ENCODE peak calls at places on chromosome 4, in six cellular contexts. W is astrocyte of the hippocampus, L is heart right ventricle, R is cardiac fibroblast, P is NCI-H1105 treated with DMSO at 0.1 percent for 48 hours, V is GOT3. E is an unnamed sample.

GRCh38 chr4:14856927-14857220 is 145.4 kb upstream of the CPEB2 start:
- DNase-seq in V (no peak), L (no peak), R (peak; percentile 5), P (no peak), W (no peak), E (no peak)

GRCh38 chr4:173735055-173735454 is 205.0 kb upstream of the HAND2 start:
- DNase-seq in R (peak; percentile 32), W (no peak), P (no peak), L (no peak), V (no peak), E (no peak)

GRCh38 chr4:48575964-48576363 is 85.9 kb downstream of the ZAR1 start:
- DNase-seq in R (no peak), V (no peak), W (peak; percentile 42), L (no peak), P (no peak), E (no peak)

GRCh38 chr4:138310991-138311390 is 68.8 kb upstream of the SLC7A11 start:
- DNase-seq in W (peak; percentile 88), P (no peak), L (no peak), R (peak; percentile 62), V (no peak), E (peak; percentile 27)

GRCh38 chr4:121696140-121696640 is 590 bp downstream of the ANXA5 start:
- DNase-seq in L (peak; percentile 86), P (peak; percentile 24), V (no peak), R (peak; percentile 87), W (peak; percentile 76), E (peak; percentile 84)

GRCh38 chr4:54819044-54819443 is 161.3 kb downstream of the KIT start:
- DNase-seq in P (no peak), R (no peak), L (no peak), V (no peak), W (no peak), E (no peak)

GRCh38 chr4:71607780-71608673 is 175.9 kb downstream of the GC start:
- DNase-seq in R (peak; percentile 59), P (no peak), W (peak; percentile 79), V (no peak), L (no peak), E (no peak)

GRCh38 chr4:33063238-33063637 is 2343.1 kb downstream of the PCDH7 start:
- DNase-seq in W (peak; percentile 61), L (no peak), V (no peak), P (no peak), R (peak; percentile 83), E (no peak)

GRCh38 chr4:1770791-1771231 is 22.3 kb upstream of the FGFR3 start:
- DNase-seq in V (no peak), P (no peak), R (no peak), L (no peak), W (no peak), E (no peak)

GRCh38 chr4:36763814-36764213 is 480.7 kb upstream of the NWD2 start:
- DNase-seq in V (no peak), R (no peak), P (no peak), L (no peak), W (no peak), E (no peak)

GRCh38 chr4:179941911-179942310 is 2301.3 kb upstream of the TENM3 start:
- DNase-seq in P (no peak), V (no peak), W (no peak), R (no peak), L (no peak), E (no peak)

GRCh38 chr4:106201373-106201772 is 114.6 kb downstream of the TBCK start:
- DNase-seq in L (no peak), P (peak; percentile 35), V (no peak), R (peak; percentile 30), W (peak; percentile 30), E (no peak)

GRCh38 chr4:70240192-70240591 is 2.2 kb upstream of the CSN3 start:
- DNase-seq in W (peak; percentile 34), R (peak; percentile 9), V (no peak), L (no peak), P (no peak), E (no peak)

GRCh38 chr4:7156273-7157139 is 35.8 kb upstream of the SORCS2 start:
- DNase-seq in L (peak; percentile 49), R (peak; percentile 56), P (no peak), W (peak; percentile 53), V (no peak), E (peak; percentile 91)

GRCh38 chr4:33649015-33649414 is 2595.3 kb downstream of the ARAP2 start:
- DNase-seq in W (peak; percentile 10), L (no peak), V (no peak), P (no peak), R (peak; percentile 71), E (no peak)

GRCh38 chr4:3855646-3856045 is 89.5 kb downstream of the ADRA2C start:
- DNase-seq in W (no peak), L (no peak), V (no peak), R (no peak), P (no peak), E (peak; percentile 69)

GRCh38 chr4:27010334-27010940 is 149.8 kb downstream of the STIM2 start:
- DNase-seq in P (peak; percentile 28), W (peak; percentile 75), L (peak; percentile 52), V (peak; percentile 9), R (peak; percentile 82), E (no peak)

GRCh38 chr4:119510750-119511149 is 117.9 kb downstream of the PDE5A start:
- DNase-seq in R (peak; percentile 36), V (no peak), L (no peak), P (no peak), W (no peak), E (no peak)

GRCh38 chr4:32462944-32463343 is 1742.8 kb downstream of the PCDH7 start:
- DNase-seq in R (peak; percentile 57), V (no peak), L (no peak), P (no peak), W (no peak), E (no peak)

E was measured in osteoblast.